ENCODE peak calls at places on chromosome 12, in six cellular contexts. A is HepG2, Z is A549, F is upper lobe of left lung, I is GM12878, B is K562. P is an unnamed sample.

GRCh38 chr12:69091447-69092022 is 147.8 kb upstream of the CPSF6 start:
- ATAC-seq in A (no peak), Z (no peak), B (no peak), F (no peak), I (no peak), P (no peak)

GRCh38 chr12:6778212-6778570 is 5.9 kb downstream of the LAG3 start:
- ATAC-seq in B (peak; percentile 64), A (peak; percentile 37), I (no peak), F (peak; percentile 60), Z (peak; percentile 6), P (peak; percentile 64)

GRCh38 chr12:124742702-124743101 is 121.0 kb downstream of the SCARB1 start:
- ATAC-seq in I (no peak), Z (no peak), A (no peak), B (no peak), F (no peak), P (no peak)

GRCh38 chr12:108255203-108255602 is 83.9 kb downstream of the CMKLR1 start:
- ATAC-seq in F (no peak), I (no peak), A (no peak), B (no peak), Z (no peak), P (no peak)

GRCh38 chr12:47610847-47611246 is 95.0 kb downstream of the RPAP3 start:
- ATAC-seq in A (no peak), Z (no peak), B (no peak), F (no peak), I (no peak), P (no peak)

GRCh38 chr12:63150255-63151060 is 543 bp downstream of the AVPR1A start:
- ATAC-seq in F (peak; percentile 46), B (no peak), A (peak; percentile 36), I (no peak), Z (peak; percentile 49), P (peak; percentile 25)

GRCh38 chr12:102503056-102503681 is 22.8 kb upstream of the IGF1 start:
- ATAC-seq in A (no peak), F (peak; percentile 60), Z (no peak), I (peak; percentile 95), B (no peak), P (no peak)

GRCh38 chr12:54378791-54379400 is 5.6 kb downstream of the ZNF385A start:
- ATAC-seq in F (peak; percentile 87), B (peak; percentile 96), I (no peak), Z (peak; percentile 81), A (peak; percentile 92), P (peak; percentile 86)

GRCh38 chr12:115946867-115947695 is 330.4 kb downstream of the MED13L start:
- ATAC-seq in F (no peak), Z (no peak), A (no peak), I (no peak), B (peak; percentile 38), P (no peak)

GRCh38 chr12:21823581-21823980 is 49.1 kb upstream of the KCNJ8 start:
- ATAC-seq in F (peak; percentile 78), Z (no peak), A (no peak), B (no peak), I (no peak), P (peak; percentile 55)

GRCh38 chr12:121903202-121903601 is 14.6 kb downstream of the PSMD9 start:
- ATAC-seq in Z (peak; percentile 79), F (peak; percentile 53), I (no peak), B (peak; percentile 67), A (peak; percentile 30), P (no peak)

GRCh38 chr12:38417101-38417500 is 100.5 kb downstream of the ALG10B start:
- ATAC-seq in Z (no peak), B (no peak), I (no peak), F (no peak), A (no peak), P (no peak)

GRCh38 chr12:14955876-14956811 is 5.3 kb downstream of the ARHGDIB start:
- ATAC-seq in F (peak; percentile 5), I (peak; percentile 50), Z (no peak), A (no peak), B (no peak), P (no peak)

GRCh38 chr12:45336762-45337596 is 121.1 kb downstream of the ANO6 start:
- ATAC-seq in F (no peak), I (no peak), Z (peak; percentile 62), A (no peak), B (peak; percentile 95), P (no peak)

DNA sequence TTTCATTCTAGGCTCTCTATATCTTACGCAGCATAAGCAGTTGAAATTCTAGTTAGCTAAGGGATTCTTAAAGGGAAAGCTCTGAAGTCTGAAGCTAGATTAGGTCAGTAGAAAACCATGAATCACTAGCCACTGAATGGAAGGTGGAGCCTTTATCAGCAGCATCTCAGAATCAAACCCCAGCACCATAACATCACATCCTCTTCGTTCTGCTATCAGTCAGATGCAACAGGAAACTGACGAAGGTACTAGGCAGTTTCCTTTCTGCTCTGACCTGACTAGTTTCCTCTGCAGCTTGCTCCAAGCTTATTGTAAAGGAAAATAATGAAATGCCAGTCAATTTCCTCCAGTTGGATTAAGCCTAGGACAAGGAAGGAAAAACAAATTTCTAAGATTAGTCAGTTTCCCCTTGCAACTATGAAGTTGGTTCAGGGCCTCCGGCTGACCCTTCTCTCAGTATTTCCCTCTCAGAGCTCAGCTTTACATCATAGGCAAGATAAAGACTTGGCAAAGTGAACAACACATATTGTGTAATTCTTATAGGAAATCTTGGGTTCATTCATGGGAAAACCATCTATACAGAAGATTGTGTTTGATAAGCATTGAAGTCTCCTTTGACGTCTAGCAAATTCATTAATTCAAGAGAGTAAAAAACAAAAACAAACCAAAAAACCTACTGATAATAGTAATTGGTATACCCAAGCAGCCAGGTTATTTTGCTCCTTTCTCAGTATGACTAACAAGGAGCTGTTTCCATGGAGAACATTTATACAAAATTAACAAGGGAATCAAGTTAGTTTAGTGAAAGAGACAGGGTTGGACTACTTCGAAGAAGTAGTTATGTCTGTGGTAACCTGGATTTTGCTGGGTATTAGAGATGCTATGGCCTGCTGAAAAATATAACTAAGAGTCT is 43.4 kb upstream of the CFAP54 start:
- ATAC-seq in I (peak; percentile 99), A (no peak), B (peak; percentile 95), F (peak; percentile 71), Z (peak; percentile 50), P (peak; percentile 87)
- TF ChIP-seq EP300 in I (no peak), A (no peak), B (peak; percentile 84), F (peak; percentile 71), Z (no peak), P (no peak)

DNA sequence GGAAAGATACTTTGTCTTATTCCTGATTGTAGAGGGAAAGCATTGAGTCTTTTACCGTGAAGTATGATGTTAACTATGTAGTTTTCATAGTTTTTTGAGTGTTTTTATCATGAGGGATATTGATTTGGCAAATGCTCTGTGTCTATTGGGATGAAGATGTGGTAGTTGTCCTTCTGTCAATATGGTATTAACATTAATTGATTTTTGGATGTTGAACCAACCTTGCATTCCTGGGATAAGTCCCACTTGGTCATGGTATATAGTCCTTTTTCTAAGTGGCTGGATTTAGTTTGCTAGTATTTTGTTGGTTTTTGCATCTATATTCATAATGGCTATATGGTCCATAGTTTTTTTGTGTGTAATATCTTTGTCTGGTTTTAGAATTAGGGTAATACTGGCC is 42.8 kb downstream of the FAM222A start:
- ATAC-seq in A (no peak), Z (no peak), F (no peak), I (no peak), B (no peak), P (no peak)
- TF ChIP-seq EP300 in A (no peak), Z (no peak), F (no peak), I (no peak), B (no peak), P (no peak)

DNA sequence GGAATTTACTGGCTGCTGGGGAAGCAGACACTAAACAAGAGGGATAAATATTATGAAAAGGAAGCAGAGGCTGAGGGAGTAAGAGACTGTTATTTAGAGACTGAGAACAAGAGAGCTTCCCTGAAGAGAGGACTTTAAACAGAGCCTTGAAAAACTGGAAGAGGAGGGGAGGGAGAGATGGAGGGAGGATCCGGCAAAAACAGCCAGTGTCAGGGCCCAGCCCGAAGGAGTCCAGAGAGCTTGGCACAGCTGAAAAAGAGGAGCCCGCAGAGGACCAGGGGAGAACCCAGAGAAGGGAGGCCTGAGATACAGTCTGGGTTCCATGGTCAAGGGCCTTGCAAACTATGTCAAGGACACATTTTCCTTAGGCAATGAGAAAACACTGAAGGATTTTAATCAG is 107.9 kb downstream of the PRMT8 start:
- ATAC-seq in I (no peak), A (no peak), Z (no peak), F (no peak), B (no peak), P (no peak)
- TF ChIP-seq EP300 in I (no peak), A (no peak), Z (no peak), F (no peak), B (no peak), P (no peak)

GRCh38 chr12:10016881-10017280 is 6.5 kb downstream of the CLEC12B start:
- ATAC-seq in Z (no peak), I (no peak), A (no peak), B (no peak), F (no peak), P (no peak)
- TF ChIP-seq EP300 in Z (no peak), I (no peak), A (no peak), B (no peak), F (no peak), P (no peak)

GRCh38 chr12:11832100-11832499 is 182.6 kb downstream of the ETV6 start:
- ATAC-seq in I (peak; percentile 10), F (no peak), B (no peak), A (no peak), Z (no peak), P (no peak)
- TF ChIP-seq EP300 in I (no peak), F (no peak), B (no peak), A (no peak), Z (no peak), P (no peak)